ENCODE peak calls at places on chromosomes 6 and 20, in four cellular contexts. W is tibial artery, C is A549, S is endothelial cell. P is an unnamed sample.

GRCh38 chr6:37643851-37644672 is 53.6 kb downstream of the MDGA1 start:
- DNase-seq in S (no peak), C (no peak), W (no peak), P (no peak)

GRCh38 chr20:31824125-31824485 is 4.9 kb downstream of the MYLK2 start:
- DNase-seq in S (no peak), C (no peak), W (no peak), P (no peak)

GRCh38 chr20:56350842-56351241 is 7.9 kb upstream of the FAM210B start:
- DNase-seq in S (no peak), C (no peak), W (no peak), P (no peak)

GRCh38 chr20:51945177-51945576 is 142.9 kb upstream of the SALL4 start:
- DNase-seq in C (no peak), W (no peak), S (no peak), P (no peak)

GRCh38 chr6:138184230-138184629 is 22.5 kb downstream of the ARFGEF3 start:
- DNase-seq in S (no peak), W (no peak), C (no peak), P (no peak)

GRCh38 chr20:38843346-38843745 is 37.8 kb downstream of the PPP1R16B start:
- DNase-seq in C (no peak), S (no peak), W (no peak), P (peak; percentile 74)

GRCh38 chr20:17967595-17968365 is 814 bp downstream of the SNX5 start:
- DNase-seq in W (no peak), C (peak; percentile 43), S (no peak), P (no peak)

GRCh38 chr6:72622094-72622540 is 253 bp downstream of the KCNQ5 start:
- DNase-seq in W (peak; percentile 70), S (peak; percentile 52), C (peak; percentile 22), P (peak; percentile 73)

GRCh38 chr6:62445521-62445920 is 159.5 kb upstream of the KHDRBS2 start:
- DNase-seq in S (no peak), C (no peak), W (no peak), P (no peak)

GRCh38 chr6:109979033-109979921 is 1.2 kb downstream of the GPR6 start:
- DNase-seq in C (no peak), S (peak; percentile 11), W (no peak), P (no peak)

GRCh38 chr20:46665602-46666001 is 14.3 kb upstream of the SLC13A3 start:
- DNase-seq in S (no peak), W (no peak), C (no peak), P (no peak)

GRCh38 chr6:160035241-160035640 is 66.4 kb downstream of the IGF2R start:
- DNase-seq in C (no peak), S (no peak), W (no peak), P (no peak)

GRCh38 chr20:23995905-23996666 is 7.5 kb upstream of the GGTLC1 start:
- DNase-seq in W (no peak), S (peak; percentile 43), C (no peak), P (peak; percentile 74)

DNA sequence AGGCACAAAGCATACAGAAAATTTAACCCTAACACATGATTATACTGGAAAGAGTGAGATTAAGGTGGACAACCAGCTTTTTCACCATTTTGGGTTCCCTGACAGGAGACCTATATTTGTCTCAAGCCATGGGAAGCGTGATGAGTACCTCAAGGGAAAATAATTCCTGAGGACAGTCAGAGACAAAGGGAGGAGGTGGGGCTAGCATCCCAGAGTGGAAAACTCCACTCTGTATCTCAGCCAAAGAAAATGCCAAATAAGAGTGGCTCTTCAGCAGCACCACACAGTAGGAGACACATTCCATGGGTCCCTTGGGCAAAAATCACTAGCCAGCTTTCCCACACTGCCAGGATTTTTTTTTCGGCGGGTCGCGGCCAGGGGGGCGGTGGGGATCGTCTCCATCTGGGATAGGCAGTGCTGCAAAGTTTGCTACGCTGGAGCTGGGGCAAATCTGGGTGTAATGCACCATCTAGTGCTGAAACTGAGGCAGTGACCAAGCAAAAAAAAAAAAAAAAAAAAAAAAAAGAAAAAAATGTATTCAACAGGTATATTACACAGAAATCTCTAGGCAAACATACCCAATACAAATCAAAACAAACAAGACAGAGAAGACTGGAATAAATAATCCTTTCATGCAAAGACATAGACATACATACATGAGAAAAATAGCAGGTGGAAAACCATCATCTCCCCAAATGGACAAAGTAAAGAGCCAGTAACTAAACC is 77.3 kb upstream of the SLC35F1 start:
- DNase-seq in W (no peak), C (peak; percentile 9), S (peak; percentile 65), P (no peak)
- TF ChIP-seq CTCF in W (no peak), C (peak; percentile 63), S (peak; percentile 57), P (no peak)

GRCh38 chr20:57451356-57451755 is 60.2 kb downstream of the RBM38 start:
- DNase-seq in C (no peak), S (no peak), W (no peak), P (no peak)

GRCh38 chr20:57448764-57449354 is 57.7 kb downstream of the RBM38 start:
- DNase-seq in S (no peak), W (no peak), C (no peak), P (no peak)

GRCh38 chr20:57450419-57450818 is 59.2 kb downstream of the RBM38 start:
- DNase-seq in C (no peak), W (peak; percentile 80), S (no peak), P (peak; percentile 28)

GRCh38 chr20:57450931-57451330 is 59.7 kb downstream of the RBM38 start:
- DNase-seq in W (no peak), C (no peak), S (no peak), P (no peak)

DNA sequence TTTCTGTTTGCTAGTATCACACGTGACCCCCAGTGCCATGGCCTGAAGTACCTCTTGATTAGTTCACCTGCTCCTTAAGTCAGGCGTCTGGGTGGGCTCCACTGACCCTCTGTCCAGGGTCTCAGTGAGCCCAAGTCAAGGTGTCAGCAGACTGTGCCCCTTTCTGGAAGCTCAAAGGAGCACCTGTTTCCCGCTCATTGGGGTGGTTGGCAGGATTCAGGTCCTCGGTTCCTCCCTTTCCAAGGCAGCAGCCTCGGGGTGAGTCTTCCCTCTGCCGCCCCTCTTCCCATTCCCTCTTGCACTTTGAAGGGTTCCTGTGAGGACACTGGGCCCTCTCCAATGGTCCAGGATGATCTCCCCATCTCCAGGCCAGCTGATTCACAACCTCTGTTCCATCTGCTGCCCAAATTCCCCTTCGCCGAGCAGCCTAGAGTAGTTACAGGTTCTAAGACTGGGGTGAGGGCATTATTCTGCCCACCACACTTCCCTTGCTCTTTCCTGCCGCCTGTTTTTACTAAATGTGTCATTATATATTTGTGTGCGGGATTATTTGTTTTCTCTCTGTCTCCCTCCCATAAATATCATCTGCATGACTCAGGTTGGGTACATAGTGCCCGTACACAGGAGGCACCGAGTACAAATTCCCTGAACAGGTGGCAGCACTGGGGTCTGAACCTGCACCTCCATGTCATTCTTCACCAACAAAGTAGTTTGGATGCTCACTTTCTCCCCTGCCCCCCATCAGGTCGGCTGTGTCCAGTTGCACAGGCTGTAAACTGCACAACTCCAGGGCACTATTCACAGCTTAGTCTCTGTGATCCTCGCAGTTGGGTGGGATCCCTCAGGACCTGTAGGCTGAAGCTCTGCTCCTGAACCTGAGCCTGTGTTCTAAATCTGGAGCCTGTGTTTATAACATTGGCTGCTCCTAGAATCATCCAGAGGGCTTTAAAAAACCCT is 58.5 kb downstream of the RBM38 start:
- DNase-seq in W (no peak), S (no peak), C (no peak), P (no peak)
- TF ChIP-seq CTCF in W (no peak), S (no peak), C (no peak), P (no peak)

GRCh38 chr6:42260972-42261371 is 43.3 kb upstream of the MRPS10 start:
- DNase-seq in S (peak; percentile 61), C (peak; percentile 52), W (no peak), P (peak; percentile 54)
- TF ChIP-seq CTCF in S (peak; percentile 42), C (peak; percentile 61), W (no peak), P (peak; percentile 76)

GRCh38 chr6:133856911-133857310 is 32.0 kb upstream of the TCF21 start:
- DNase-seq in S (no peak), C (no peak), W (no peak), P (no peak)

GRCh38 chr6:133854167-133854632 is 34.7 kb upstream of the TCF21 start:
- DNase-seq in S (no peak), W (no peak), C (no peak), P (no peak)

GRCh38 chr6:133855994-133856393 is 32.9 kb upstream of the TCF21 start:
- DNase-seq in W (no peak), S (no peak), C (no peak), P (no peak)

GRCh38 chr6:133855599-133855972 is 33.3 kb upstream of the TCF21 start:
- DNase-seq in S (no peak), W (no peak), C (no peak), P (no peak)

DNA sequence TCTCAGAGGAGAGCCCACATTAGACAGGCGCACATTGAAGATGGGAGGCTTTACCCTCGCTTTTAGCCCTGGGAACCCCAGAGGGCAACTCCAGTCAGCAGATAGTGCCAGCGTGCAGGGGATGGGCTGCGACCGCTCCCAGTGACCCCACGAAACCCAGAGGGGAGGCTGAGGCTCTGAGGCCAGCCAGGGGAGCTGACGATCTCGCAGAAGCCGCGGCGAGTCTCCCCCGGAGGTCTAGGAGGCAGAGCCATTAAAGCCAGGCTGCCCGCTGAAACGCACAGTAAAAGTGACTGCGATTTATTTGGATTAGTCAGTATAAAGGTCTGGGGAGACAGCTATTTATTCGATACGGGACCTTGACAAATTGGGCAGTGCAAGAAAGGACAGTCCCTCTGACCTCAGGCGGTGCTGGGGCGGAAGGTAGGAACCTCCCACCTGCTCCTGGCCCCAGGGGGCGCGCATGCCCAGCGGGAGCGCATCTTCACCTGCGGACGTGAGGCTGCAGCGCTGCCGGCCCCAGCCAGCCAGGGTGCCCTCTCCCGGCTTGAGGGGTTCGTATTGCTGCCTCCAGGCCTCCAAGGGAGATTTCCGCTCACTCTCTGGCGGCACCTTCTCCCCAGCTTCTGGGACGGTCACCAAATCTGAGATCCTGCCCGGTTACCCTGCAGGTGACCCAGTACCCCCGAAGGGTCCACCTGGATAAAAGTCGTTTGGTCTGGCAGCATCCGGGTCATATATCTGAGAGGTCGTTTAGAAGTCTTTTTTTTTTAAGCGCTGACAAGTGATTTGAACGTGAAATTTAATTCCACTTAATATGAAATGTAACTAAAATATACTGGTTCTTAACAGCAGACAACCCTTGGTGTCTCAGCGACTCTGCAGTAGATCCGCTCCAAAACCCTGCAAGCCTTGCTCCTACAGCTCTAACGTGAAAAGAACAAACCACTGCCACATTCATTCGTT is 34.0 kb upstream of the TCF21 start:
- DNase-seq in C (no peak), W (no peak), S (peak; percentile 14), P (peak; percentile 9)
- TF ChIP-seq CTCF in C (no peak), W (no peak), S (no peak), P (no peak)

GRCh38 chr6:164378330-164378729 is 931.1 kb downstream of the C6orf118 start:
- DNase-seq in S (no peak), C (no peak), W (no peak), P (no peak)
- TF ChIP-seq CTCF in S (no peak), C (no peak), W (no peak), P (no peak)

DNA sequence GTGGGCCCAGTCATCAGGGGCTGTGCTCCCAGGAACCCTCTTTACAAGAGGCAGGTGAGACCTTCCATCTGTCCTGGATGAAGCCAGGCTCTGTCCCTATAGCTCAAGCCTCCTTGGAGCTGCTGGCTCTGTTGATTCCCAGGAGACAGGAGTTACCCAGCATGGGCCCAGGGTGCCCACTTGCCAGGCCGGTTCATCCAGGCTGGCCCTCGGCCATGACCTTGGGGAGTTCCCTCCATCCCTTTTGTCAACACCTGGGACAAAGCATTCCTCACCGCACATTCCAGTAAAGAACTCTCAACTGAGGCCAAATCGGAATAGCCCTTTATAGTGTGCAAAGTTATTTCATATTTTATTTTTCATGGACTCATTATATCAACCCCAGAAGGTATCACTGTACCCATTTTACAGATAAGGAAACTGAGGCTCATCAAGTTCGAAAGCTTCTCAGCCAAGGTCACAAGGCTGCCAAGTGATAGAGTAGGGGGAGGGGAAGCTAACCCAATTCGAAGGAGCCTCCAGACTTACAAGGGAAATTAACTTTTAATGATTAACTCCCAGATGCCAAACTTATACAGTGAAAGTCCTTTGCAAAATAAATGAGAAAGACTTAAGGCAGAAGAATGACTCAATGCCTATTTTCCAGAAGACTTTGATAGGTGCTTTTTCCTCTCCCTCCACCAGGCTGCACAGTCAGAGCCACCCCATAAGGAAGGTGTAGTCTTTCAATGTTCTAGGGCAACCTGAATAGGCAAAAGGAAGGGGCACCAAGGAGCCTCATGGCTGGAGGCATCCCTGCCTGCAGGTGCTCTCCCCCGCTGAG is 18.5 kb downstream of the SDC4 start:
- DNase-seq in S (no peak), C (no peak), W (no peak), P (no peak)
- TF ChIP-seq CTCF in S (no peak), C (no peak), W (no peak), P (no peak)